ENCODE peak calls at places on chromosome 19, in five cellular contexts. O is IMR-90, U is GM23248, V is Karpas-422, Z is neuronal stem cell. Y is an unnamed sample.

GRCh38 chr19:42108527-42109389 is 23.5 kb downstream of the POU2F2 start:
- DNase-seq in O (peak; percentile 89), V (peak; percentile 97), U (peak; percentile 92), Z (peak; percentile 88), Y (peak; percentile 85)

GRCh38 chr19:41706741-41707501 is 1.5 kb upstream of the CEACAM5 start:
- DNase-seq in V (peak; percentile 86), Z (peak; percentile 2), U (peak; percentile 50), O (no peak), Y (peak; percentile 71)

GRCh38 chr19:57434386-57435061 is 601 bp upstream of the ZNF749 start:
- DNase-seq in U (peak; percentile 52), Z (no peak), V (no peak), O (no peak), Y (no peak)

GRCh38 chr19:40342644-40343311 is 5.4 kb downstream of the C19orf47 start:
- DNase-seq in Z (no peak), V (no peak), U (no peak), O (no peak), Y (no peak)

GRCh38 chr19:30722236-30722635 is 350.1 kb downstream of the ZNF536 start:
- DNase-seq in V (no peak), U (no peak), O (no peak), Z (no peak), Y (no peak)

GRCh38 chr19:45418812-45419211 is 4.9 kb downstream of the ERCC1 start:
- DNase-seq in Z (no peak), O (no peak), U (no peak), V (no peak), Y (no peak)

GRCh38 chr19:7933411-7933810 is 7.5 kb upstream of the CTXN1 start:
- DNase-seq in U (no peak), O (no peak), V (no peak), Z (no peak), Y (no peak)

GRCh38 chr19:10112037-10112751 is 701 bp downstream of the P2RY11 start:
- DNase-seq in Z (no peak), V (peak; percentile 63), U (peak; percentile 43), O (no peak), Y (peak; percentile 22)

GRCh38 chr19:45442927-45443461 is 19.3 kb upstream of the ERCC1 start:
- DNase-seq in Z (no peak), O (peak; percentile 59), U (peak; percentile 60), V (peak; percentile 91), Y (peak; percentile 19)

GRCh38 chr19:46416077-46416709 is 2.8 kb upstream of the CCDC8 start:
- DNase-seq in O (peak; percentile 75), V (no peak), U (peak; percentile 86), Z (peak; percentile 95), Y (peak; percentile 63)

GRCh38 chr19:46834121-46834520 is 16.5 kb downstream of the AP2S1 start:
- DNase-seq in U (peak; percentile 11), Z (no peak), V (no peak), O (no peak), Y (no peak)

GRCh38 chr19:37304190-37304883 is 66.6 kb upstream of the ZNF527 start:
- DNase-seq in V (no peak), Z (peak; percentile 41), U (no peak), O (no peak), Y (no peak)

GRCh38 chr19:18157465-18158063 is 4.6 kb downstream of the PIK3R2 start:
- DNase-seq in U (no peak), Z (no peak), V (no peak), O (no peak), Y (no peak)

GRCh38 chr19:28466107-28467045 is 746.6 kb downstream of the UQCRFS1 start:
- DNase-seq in Z (peak; percentile 64), O (peak; percentile 15), V (peak; percentile 80), U (peak; percentile 66), Y (peak; percentile 19)

GRCh38 chr19:4866595-4867424 is 657 bp downstream of the PLIN3 start:
- DNase-seq in Z (peak; percentile 47), V (peak; percentile 76), O (peak; percentile 28), U (peak; percentile 85), Y (peak; percentile 42)

GRCh38 chr19:47045867-47046470 is 2.5 kb downstream of the TMEM160 start:
- DNase-seq in Z (no peak), V (no peak), U (no peak), O (no peak), Y (no peak)

GRCh38 chr19:51441410-51442390 is 16.6 kb downstream of the SIGLEC8 start:
- DNase-seq in Z (no peak), U (no peak), O (no peak), V (peak; percentile 77), Y (peak; percentile 69)

GRCh38 chr19:14107581-14108461 is 9.7 kb downstream of the PRKACA start:
- DNase-seq in U (peak; percentile 59), Z (no peak), O (no peak), V (peak; percentile 37), Y (peak; percentile 18)

GRCh38 chr19:51258761-51259160 is 7.9 kb downstream of the SIGLECL1 start:
- DNase-seq in Z (no peak), O (no peak), V (no peak), U (no peak), Y (no peak)

GRCh38 chr19:46480409-46480808 is 9.0 kb upstream of the PNMA8A start:
- DNase-seq in U (peak; percentile 50), O (peak; percentile 82), V (no peak), Z (no peak), Y (no peak)

GRCh38 chr19:1166872-1167573 is 7.0 kb downstream of the SBNO2 start:
- DNase-seq in U (no peak), Z (no peak), V (no peak), O (no peak), Y (peak; percentile 28)

GRCh38 chr19:50315773-50316448 is 13.3 kb downstream of the KCNC3 start:
- DNase-seq in U (peak; percentile 32), V (peak; percentile 76), O (no peak), Z (no peak), Y (no peak)

GRCh38 chr19:19064098-19064722 is 416 bp downstream of the SLC25A42 start:
- DNase-seq in U (no peak), O (no peak), V (no peak), Z (no peak), Y (no peak)

GRCh38 chr19:5048091-5048726 is 79.3 kb downstream of the KDM4B start:
- DNase-seq in U (peak; percentile 92), V (peak; percentile 89), O (peak; percentile 67), Z (peak; percentile 78), Y (peak; percentile 92)

GRCh38 chr19:457636-458035 is 3.2 kb downstream of the SHC2 start:
- DNase-seq in U (no peak), Z (no peak), V (no peak), O (no peak), Y (no peak)

GRCh38 chr19:40598121-40598917 is 2.9 kb upstream of the LTBP4 start:
- DNase-seq in Z (peak; percentile 92), V (peak; percentile 94), U (peak; percentile 88), O (peak; percentile 87), Y (peak; percentile 89)

DNA sequence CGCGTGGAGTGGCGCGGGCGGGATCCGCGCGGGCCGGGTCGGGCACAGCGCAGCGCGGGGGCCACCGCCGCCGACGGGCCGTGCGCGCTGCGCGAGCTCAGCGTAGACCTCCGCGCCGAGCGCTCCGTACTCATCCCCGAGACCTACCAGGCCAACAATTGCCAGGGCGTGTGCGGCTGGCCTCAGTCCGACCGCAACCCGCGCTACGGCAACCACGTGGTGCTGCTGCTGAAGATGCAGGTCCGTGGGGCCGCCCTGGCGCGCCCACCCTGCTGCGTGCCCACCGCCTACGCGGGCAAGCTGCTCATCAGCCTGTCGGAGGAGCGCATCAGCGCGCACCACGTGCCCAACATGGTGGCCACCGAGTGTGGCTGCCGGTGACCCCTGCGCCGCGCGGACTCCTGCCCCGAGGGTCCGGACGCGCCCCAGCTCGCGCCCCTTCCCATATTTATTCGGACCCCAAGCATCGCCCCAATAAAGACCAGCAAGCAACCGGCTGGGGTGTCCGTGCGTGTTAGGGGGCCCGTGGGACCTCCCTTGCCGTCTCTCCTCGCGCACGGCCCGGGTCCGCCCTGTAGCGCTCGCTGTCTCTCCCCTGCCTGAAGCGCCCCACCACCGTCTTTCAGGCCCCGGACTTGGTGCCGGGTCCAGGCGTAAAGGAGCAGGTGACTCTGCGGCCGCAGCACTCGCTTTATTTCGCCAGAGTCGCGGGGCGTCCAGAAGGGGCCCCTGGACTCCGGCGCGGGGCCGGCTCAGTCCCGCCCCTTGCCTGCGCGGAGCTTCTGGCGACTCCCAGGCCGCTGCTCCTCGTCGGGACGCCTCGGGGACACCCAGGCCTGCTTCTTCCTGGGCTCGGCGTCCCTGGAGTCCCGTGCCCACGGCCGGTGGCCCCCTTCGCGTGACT is 2.7 kb downstream of the AMH start:
- DNase-seq in O (no peak), Z (no peak), V (no peak), U (peak; percentile 52), Y (no peak)
- H3K9ac ChIP-seq in O (no peak overlapping the region), Z (no peak overlapping the region), V (no peak overlapping the region), U (no peak overlapping the region), Y (no peak overlapping the region)

DNA sequence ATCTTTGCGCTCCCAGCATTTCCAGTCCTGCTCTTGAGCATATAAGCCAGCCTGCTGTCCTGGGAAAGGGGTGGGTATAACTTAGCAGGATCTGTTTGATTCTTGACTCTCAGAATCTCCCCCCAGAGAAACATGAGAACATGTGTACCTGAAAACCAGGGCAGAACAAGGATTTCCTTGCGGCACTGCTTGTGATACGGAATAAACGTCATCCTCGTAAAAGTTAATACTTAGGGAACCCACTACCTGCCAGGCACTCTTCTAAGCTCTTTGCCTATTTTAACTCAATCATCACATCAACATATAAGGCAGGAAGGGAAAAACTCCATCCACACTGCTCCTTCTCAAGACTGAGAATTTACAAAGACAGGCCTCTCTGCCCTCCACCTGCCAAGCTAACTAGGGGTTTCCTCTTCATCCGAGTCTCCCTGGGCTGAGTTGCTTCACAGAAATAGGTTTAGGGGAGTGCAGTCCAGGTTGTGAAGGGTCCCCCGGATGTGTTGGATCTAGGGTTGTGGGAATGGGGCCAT is 1.1 kb downstream of the ZNF653 start:
- DNase-seq in V (no peak), Z (no peak), O (no peak), U (no peak), Y (peak; percentile 36)
- H3K27ac ChIP-seq in V (no peak overlapping the region), Z (no peak overlapping the region), O (peak overlapping the region; percentile 8), U (peak overlapping the region; percentile 35), Y (peak overlapping the region; percentile 10)

DNA sequence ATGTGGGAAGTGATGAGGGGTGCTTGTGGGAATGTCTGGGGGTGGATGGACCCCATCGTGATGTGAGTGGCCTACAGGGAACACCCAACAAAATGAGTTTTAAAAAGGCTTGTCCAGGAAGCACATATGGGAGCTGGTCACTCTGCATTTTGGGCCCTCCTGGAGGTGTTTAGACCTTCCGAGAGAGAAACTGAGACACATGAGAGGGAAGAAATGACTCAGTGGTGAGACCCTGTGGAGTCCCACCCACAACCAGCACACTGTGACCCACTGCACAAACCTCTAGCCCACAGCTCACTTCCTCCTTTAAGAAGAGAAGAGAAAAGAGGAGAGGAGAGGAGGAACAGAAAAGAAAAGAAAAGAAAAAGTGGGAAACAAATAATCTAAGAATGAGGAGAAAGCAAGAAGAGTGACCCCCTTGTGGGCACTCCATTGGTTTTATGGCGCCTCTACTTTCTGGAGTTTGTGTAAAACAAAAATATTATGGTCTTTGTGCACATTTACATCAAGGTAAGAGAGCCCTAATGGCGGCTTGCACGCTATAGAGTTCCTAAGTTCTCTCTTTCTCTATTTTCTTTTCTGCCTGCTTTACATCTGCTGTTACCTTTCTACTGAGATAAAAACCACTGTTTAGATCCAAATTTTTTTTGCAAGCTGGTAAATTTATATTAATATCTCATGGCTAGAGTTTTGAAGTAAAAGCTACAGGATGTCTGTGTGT is 13.3 kb upstream of the LILRB1 start:
- DNase-seq in V (no peak), O (no peak), Z (no peak), U (no peak), Y (no peak)
- H3K9ac ChIP-seq in V (no peak overlapping the region), O (no peak overlapping the region), Z (no peak overlapping the region), U (no peak overlapping the region), Y (no peak overlapping the region)

DNA sequence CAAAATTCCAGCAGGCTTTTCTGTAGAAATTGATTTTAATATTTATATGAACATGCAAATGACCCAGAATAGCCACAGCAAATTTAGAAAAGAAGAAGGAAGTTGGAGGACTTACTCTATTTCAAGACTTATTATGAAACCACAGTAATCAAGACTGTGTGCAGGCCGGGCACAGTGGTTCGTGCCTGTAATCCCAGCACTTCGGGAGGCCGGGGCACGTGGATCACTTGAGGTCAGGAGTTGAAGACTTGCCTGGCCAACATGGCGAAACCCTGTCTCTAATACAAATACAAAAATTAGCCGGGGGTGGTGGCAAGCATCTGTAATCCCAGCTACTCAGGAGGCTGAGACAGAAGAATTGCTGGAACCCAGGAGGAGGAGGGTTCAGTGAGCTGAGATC is 6.0 kb upstream of the FFAR2 start:
- DNase-seq in Z (no peak), O (no peak), V (peak; percentile 71), U (no peak), Y (no peak)
- H3K27ac ChIP-seq in Z (no peak overlapping the region), O (no peak overlapping the region), V (no peak overlapping the region), U (no peak overlapping the region), Y (no peak overlapping the region)